ENCODE peak calls at places on chromosomes 5 and 9, in four cellular contexts. Z, G, P and D are unnamed samples. For H3K9me3, the result is how much of the 10 kb centered on the place peaks cover.

GRCh38 chr5:114447084-114447773 is 85.4 kb downstream of the KCNN2 start:
- DNase-seq in Z (no peak), G (no peak), P (no peak), D (no peak)

GRCh38 chr5:2660305-2660704 is 91.2 kb downstream of the IRX2 start:
- DNase-seq in P (no peak), Z (no peak), G (no peak), D (no peak)

GRCh38 chr5:159257007-159257406 is 6.1 kb upstream of the UBLCP1 start:
- DNase-seq in Z (no peak), G (no peak), P (no peak), D (no peak)

GRCh38 chr5:10338996-10339903 is 14.2 kb upstream of the MARCHF6 start:
- DNase-seq in Z (no peak), P (no peak), G (no peak), D (no peak)

GRCh38 chr5:181260720-181261319 is at the start of gene TRIM52:
- DNase-seq in Z (peak), G (peak), P (peak), D (peak)

GRCh38 chr9:137190315-137190853 is 1.9 kb downstream of the SSNA1 start:
- DNase-seq in G (no peak), P (no peak), Z (no peak), D (no peak)

GRCh38 chr5:102946971-102947370 is 173.0 kb downstream of the GIN1 start:
- DNase-seq in P (no peak), G (no peak), Z (peak), D (peak)

GRCh38 chr5:55896663-55897062 is 45.5 kb downstream of the IL31RA start:
- DNase-seq in Z (no peak), P (no peak), G (no peak), D (no peak)

GRCh38 chr9:91305596-91305995 is 56.1 kb downstream of the AUH start:
- DNase-seq in G (no peak), Z (no peak), P (no peak), D (no peak)

GRCh38 chr5:59999056-59999455 is 105.5 kb upstream of the PDE4D start:
- DNase-seq in P (no peak), Z (no peak), G (no peak), D (no peak)

GRCh38 chr5:53253421-53253871 is 143.9 kb upstream of the MOCS2 start:
- DNase-seq in Z (no peak), G (no peak), P (no peak), D (peak)

GRCh38 chr9:99264070-99264469 is 42.0 kb downstream of the SEC61B start:
- DNase-seq in Z (no peak), G (no peak), P (no peak), D (peak)

DNA sequence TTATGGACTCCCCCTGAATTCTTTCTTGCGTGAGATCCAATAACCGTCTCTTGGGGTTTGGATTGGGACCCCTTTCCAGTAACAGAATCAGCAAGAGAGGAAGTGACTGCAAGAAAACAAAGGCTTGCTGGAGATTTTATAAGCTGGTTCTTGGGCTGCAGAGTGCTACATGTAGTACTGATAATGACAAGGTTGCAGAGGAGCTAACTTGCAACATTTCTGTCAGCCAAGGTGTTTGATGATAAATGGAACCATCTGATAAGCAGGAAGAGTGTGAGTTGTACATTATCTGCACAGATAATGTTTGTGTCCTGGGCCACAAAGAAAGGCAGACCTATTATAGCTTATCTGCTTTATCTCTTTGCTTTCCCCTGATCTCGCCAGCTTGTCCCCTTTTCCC is 37.1 kb downstream of the DNAJB5 start:
- DNase-seq in Z (no peak), G (no peak), P (no peak), D (no peak)
- H3K9me3 ChIP-seq in Z (under half), G (under half), P (under half), D (under half)

DNA sequence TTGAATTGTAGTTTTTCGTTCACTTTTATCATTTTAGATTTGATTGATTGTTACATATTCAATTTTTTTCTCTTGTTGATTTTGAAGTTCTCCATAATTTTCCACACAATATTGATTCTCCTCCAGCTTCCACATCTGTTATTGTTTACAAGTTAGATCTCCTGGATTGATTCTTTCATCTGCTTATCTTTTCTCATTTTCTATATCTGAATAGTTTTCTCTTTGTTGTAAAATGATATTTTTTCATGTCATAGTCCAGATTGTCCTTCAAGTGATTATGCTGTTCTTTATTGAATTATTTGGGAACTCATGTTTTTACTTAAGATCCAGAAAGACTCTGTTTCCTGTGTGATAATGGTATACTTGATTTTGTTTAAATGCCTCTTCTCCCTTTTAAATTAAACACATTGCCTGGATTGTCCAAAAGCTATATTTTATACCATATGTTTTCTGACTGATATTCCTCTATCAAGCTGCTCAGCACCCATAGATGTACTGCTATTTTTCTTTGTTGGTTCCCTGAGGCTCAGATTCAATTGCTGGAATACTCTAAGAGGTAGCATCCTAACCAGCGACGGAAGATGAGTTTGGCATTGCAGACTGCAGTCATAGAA is 206.6 kb upstream of the PRR16 start:
- DNase-seq in P (no peak), Z (no peak), G (no peak), D (no peak)
- H3K9me3 ChIP-seq in P (under half), Z (under half), G (under half), D (under half)

GRCh38 chr9:96813607-96814006 is 35.7 kb upstream of the ZNF510 start:
- DNase-seq in Z (no peak), P (no peak), G (no peak), D (no peak)
- H3K9me3 ChIP-seq in Z (under half), P (half or more), G (under half), D (under half)

GRCh38 chr9:5644522-5644921 is 15.6 kb downstream of the RIC1 start:
- DNase-seq in Z (no peak), P (no peak), G (no peak), D (no peak)

GRCh38 chr9:5643005-5643624 is 14.2 kb downstream of the RIC1 start:
- DNase-seq in G (no peak), P (no peak), Z (no peak), D (no peak)

GRCh38 chr9:5639816-5640215 is 10.9 kb downstream of the RIC1 start:
- DNase-seq in P (no peak), G (no peak), Z (no peak), D (no peak)

DNA sequence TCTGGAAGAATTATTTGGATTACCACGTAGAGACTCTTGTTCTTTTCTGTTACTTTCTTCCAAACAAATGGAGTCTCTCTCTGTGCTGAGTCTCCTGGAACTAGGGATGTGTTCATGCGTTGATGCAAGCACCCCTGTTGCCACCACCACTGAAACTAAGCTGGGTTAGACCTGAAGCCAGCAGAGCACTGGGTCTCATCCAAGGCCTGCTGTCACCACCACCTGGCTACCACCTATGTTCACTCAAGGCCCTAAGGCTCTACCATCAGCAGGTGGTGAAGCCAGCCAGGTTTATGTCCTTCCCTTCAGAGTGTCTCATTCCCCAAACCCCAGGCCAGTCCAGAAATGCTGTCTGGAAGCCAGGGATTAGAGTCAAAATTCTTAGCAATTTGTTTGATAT is 13.3 kb downstream of the RIC1 start:
- DNase-seq in Z (no peak), G (no peak), P (no peak), D (no peak)
- H3K9me3 ChIP-seq in Z (under half), G (under half), P (under half), D (under half)

DNA sequence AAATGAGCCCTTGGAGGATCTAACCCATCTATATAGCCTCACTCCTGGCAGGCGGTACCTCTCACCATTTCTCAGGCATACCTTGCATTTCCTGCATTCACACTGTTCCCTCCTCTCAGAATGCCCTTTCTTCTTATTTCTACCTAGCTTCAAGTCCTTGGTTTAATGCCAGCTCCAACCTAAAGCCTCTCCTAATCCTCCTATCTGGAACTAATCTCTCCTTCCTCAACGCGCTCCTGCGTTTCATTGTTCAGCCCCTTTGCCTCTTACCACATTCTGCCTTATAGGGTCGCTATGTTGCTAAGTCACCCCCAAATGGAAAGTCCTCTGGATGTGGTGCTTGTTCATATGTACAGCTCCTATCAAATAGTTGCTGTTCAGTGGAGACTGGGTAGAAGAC is 288.5 kb upstream of the TUT7 start:
- DNase-seq in Z (no peak), G (no peak), P (no peak), D (no peak)
- H3K9me3 ChIP-seq in Z (under half), G (under half), P (under half), D (under half)